ENCODE peak calls at places on chromosomes 13 and 19, in four cellular contexts. E, C, S and N are unnamed samples.

GRCh38 chr19:16273005-16273404 is 51.6 kb upstream of the KLF2 start:
- DNase-seq in E (no peak), C (no peak), S (no peak), N (no peak)

GRCh38 chr13:50608357-50608756 is 235.1 kb downstream of the DLEU7 start:
- DNase-seq in E (no peak), C (no peak), S (no peak), N (no peak)

GRCh38 chr19:45693168-45693788 is 812 bp downstream of the QPCTL start:
- DNase-seq in E (peak; percentile 85), C (peak; percentile 57), S (no peak), N (peak; percentile 83)

GRCh38 chr19:14081797-14082674 is 3.5 kb downstream of the C19orf67 start:
- DNase-seq in E (no peak), C (peak; percentile 27), S (no peak), N (no peak)

GRCh38 chr19:14349426-14349825 is 31.8 kb upstream of the ADGRE5 start:
- DNase-seq in E (no peak), C (no peak), S (no peak), N (no peak)

GRCh38 chr13:46775385-46776065 is 21.4 kb downstream of the ESD start:
- DNase-seq in E (peak; percentile 25), C (no peak), S (no peak), N (no peak)

GRCh38 chr13:77919351-77920294 is 992 bp upstream of the EDNRB start:
- DNase-seq in E (peak; percentile 75), C (peak; percentile 15), S (peak; percentile 36), N (peak; percentile 73)

GRCh38 chr13:76875256-76875655 is 10.9 kb downstream of the KCTD12 start:
- DNase-seq in E (no peak), C (no peak), S (no peak), N (no peak)

GRCh38 chr13:40446365-40446764 is 220.1 kb downstream of the FOXO1 start:
- DNase-seq in E (no peak), C (no peak), S (no peak), N (no peak)

GRCh38 chr19:17325881-17326594 is 8.6 kb downstream of the ANO8 start:
- DNase-seq in E (no peak), C (no peak), S (no peak), N (no peak)

GRCh38 chr13:110396913-110397379 is 89.9 kb downstream of the COL4A2 start:
- DNase-seq in E (no peak), C (peak; percentile 100), S (no peak), N (no peak)

GRCh38 chr19:38515906-38516305 is 82.4 kb downstream of the RYR1 start:
- DNase-seq in E (no peak), C (no peak), S (no peak), N (no peak)

GRCh38 chr13:65789815-65790214 is 1440.3 kb downstream of the PCDH9 start:
- DNase-seq in E (no peak), C (peak; percentile 59), S (no peak), N (no peak)

GRCh38 chr13:33017410-33017929 is 1.2 kb downstream of the KL start:
- DNase-seq in E (peak; percentile 93), C (peak; percentile 6), S (no peak), N (peak; percentile 49)

GRCh38 chr13:97435297-97435682 is 1.3 kb downstream of the RAP2A start:
- DNase-seq in E (no peak), C (no peak), S (no peak), N (no peak)

GRCh38 chr13:41954226-41954625 is 6.7 kb downstream of the VWA8 start:
- DNase-seq in E (no peak), C (no peak), S (no peak), N (no peak)

GRCh38 chr19:20926796-20927195 is 3.7 kb downstream of the ZNF85 start:
- DNase-seq in E (peak; percentile 23), C (no peak), S (no peak), N (no peak)

GRCh38 chr19:14558370-14559066 is 13.3 kb downstream of the NDUFB7 start:
- DNase-seq in E (no peak), C (no peak), S (no peak), N (no peak)

GRCh38 chr19:51595190-51595589 is 24.1 kb downstream of the ZNF175 start:
- DNase-seq in E (no peak), C (no peak), S (no peak), N (no peak)

GRCh38 chr13:34019870-34020269 is 201.9 kb downstream of the RFC3 start:
- DNase-seq in E (peak; percentile 36), C (no peak), S (no peak), N (no peak)

GRCh38 chr13:77207943-77208342 is 119.0 kb downstream of the MYCBP2 start:
- DNase-seq in E (no peak), C (peak; percentile 96), S (no peak), N (no peak)

GRCh38 chr19:39435499-39436349 is at the start of gene RPS16:
- DNase-seq in E (peak; percentile 98), C (peak; percentile 96), S (peak; percentile 95), N (peak; percentile 98)

GRCh38 chr13:48492123-48493075 is 40.5 kb downstream of the RCBTB2 start:
- DNase-seq in E (no peak), C (peak; percentile 18), S (no peak), N (no peak)

GRCh38 chr13:23695711-23696512 is 125.7 kb downstream of the TNFRSF19 start:
- DNase-seq in E (no peak), C (no peak), S (no peak), N (peak; percentile 59)

GRCh38 chr19:40831502-40832430 is 18.5 kb downstream of the CYP2A6 start:
- DNase-seq in E (no peak), C (peak; percentile 97), S (no peak), N (no peak)

GRCh38 chr13:20424559-20424852 is 101.2 kb downstream of the CRYL1 start:
- DNase-seq in E (no peak), C (no peak), S (no peak), N (no peak)

GRCh38 chr19:29831041-29831548 is 19.3 kb downstream of the CCNE1 start:
- DNase-seq in E (no peak), C (no peak), S (no peak), N (no peak)

GRCh38 chr13:28413999-28414398 is 80.9 kb downstream of the FLT1 start:
- DNase-seq in E (no peak), C (no peak), S (no peak), N (no peak)

DNA sequence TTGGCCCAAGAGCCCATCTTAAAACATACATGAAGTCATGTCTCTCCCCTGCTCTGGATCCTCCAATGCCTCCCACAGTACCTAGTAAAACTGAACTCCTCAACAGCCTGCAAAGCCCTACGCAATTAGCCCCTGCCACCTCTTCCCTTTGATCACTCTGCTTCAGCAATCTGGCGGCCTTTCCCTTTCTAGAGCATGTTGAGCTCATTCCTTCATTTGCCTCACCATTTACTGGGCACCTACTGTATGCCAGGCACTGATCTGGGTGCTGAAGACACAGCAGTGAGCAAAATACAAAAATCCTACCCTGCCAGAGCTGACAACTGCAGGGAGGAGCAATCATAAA is 2.9 kb downstream of the KEAP1 start:
- DNase-seq in E (no peak), C (no peak), S (no peak), N (no peak)
- H3K18ac ChIP-seq in E (no peak overlapping the region), C (no peak overlapping the region), S (peak overlapping the region; percentile 68), N (no peak overlapping the region)

DNA sequence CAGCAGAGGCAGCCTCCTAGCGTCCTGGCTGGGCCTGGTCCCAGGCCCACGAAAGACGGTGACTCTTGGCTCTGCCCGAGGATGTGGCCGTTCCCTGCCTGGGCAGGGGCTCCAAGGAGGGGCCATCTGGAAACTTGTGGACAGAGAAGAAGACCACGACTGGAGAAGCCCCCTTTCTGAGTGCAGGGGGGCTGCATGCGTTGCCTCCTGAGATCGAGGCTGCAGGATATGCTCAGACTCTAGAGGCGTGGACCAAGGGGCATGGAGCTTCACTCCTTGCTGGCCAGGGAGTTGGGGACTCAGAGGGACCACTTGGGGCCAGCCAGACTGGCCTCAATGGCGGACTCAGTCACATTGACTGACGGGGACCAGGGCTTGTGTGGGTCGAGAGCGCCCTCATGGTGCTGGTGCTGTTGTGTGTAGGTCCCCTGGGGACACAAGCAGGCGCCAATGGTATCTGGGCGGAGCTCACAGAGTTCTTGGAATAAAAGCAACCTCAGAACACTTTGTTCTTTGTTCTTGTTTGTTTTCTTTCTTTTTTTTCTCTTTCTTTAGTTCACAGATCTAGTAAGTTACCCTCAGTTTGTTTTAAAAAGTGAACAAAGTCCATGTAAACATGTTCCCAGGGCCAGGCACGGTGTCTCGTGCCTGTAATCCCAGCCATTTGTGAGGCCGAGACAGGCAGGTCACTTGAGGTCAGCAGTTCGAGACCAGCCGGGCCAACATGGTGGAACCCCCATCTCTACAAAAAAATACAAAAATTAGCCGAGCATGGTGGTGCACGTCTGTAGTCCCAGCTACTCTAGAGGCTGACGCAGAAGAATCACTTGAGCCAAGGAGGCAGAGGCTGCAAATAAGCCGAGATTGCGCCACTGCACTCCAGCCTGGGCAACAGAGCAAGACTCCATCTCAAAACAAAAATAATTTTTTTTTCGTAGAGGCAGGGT is 10.2 kb downstream of the ANGPTL4 start:
- DNase-seq in E (no peak), C (no peak), S (no peak), N (no peak)
- H4K5ac ChIP-seq in E (no peak overlapping the region), C (no peak overlapping the region), S (no peak overlapping the region), N (no peak overlapping the region)

GRCh38 chr13:30395192-30396158 is 26.8 kb upstream of the UBE2L5 start:
- DNase-seq in E (peak; percentile 82), C (peak; percentile 93), S (no peak), N (peak; percentile 76)

GRCh38 chr13:30396434-30397075 is 25.7 kb upstream of the UBE2L5 start:
- DNase-seq in E (peak; percentile 49), C (peak; percentile 19), S (no peak), N (no peak)

GRCh38 chr13:30400376-30400775 is 21.9 kb upstream of the UBE2L5 start:
- DNase-seq in E (no peak), C (no peak), S (no peak), N (no peak)

GRCh38 chr13:30401347-30401746 is 20.9 kb upstream of the UBE2L5 start:
- DNase-seq in E (peak; percentile 14), C (no peak), S (no peak), N (no peak)

GRCh38 chr13:30398601-30399072 is 23.7 kb upstream of the UBE2L5 start:
- DNase-seq in E (no peak), C (peak; percentile 21), S (no peak), N (no peak)
- H3K18ac ChIP-seq in E (no peak overlapping the region), C (no peak overlapping the region), S (no peak overlapping the region), N (no peak overlapping the region)

GRCh38 chr19:33699754-33700407 is 78.1 kb downstream of the CHST8 start:
- DNase-seq in E (no peak), C (no peak), S (no peak), N (no peak)
- H4K5ac ChIP-seq in E (no peak overlapping the region), C (no peak overlapping the region), S (no peak overlapping the region), N (no peak overlapping the region)

DNA sequence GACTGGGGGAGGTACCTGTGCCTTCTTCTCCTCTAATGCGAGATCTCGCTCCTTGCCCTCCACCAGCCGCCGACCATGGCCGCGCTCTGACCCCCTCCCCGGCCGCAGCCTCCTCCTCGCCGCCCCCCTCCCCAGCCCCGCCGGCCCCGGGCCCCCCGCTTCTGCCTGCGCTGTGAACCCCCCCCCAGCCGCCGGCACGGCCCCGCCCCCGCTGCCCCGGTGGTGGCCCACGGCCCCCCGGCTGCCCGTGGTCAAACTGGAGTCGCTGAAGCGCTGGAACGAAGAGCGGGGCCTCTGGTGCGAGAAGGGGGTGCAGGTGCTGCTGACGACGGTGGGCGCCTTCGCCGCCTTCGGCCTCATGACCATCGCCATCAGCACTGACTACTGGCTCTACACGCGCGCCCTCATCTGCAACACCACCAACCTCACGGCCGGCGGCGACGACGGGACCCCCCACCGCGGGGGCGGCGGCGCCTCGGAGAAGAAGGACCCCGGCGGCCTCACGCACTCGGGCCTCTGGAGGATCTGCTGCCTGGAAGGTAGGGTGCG is at the start of gene CACNG8:
- DNase-seq in E (no peak), C (no peak), S (no peak), N (no peak)
- H3K18ac ChIP-seq in E (no peak within 1 kb of the TSS), C (no peak within 1 kb of the TSS), S (peak within 1 kb of the TSS; percentile 19), N (peak within 1 kb of the TSS; percentile 17)

GRCh38 chr19:1393841-1394240 is 7.5 kb downstream of the GAMT start:
- DNase-seq in E (no peak), C (no peak), S (no peak), N (no peak)
- H4K5ac ChIP-seq in E (no peak overlapping the region), C (no peak overlapping the region), S (no peak overlapping the region), N (no peak overlapping the region)

GRCh38 chr19:55490478-55491436 is 2.5 kb downstream of the SSC5D start:
- DNase-seq in E (no peak), C (no peak), S (no peak), N (no peak)
- H3K18ac ChIP-seq in E (no peak overlapping the region), C (no peak overlapping the region), S (no peak overlapping the region), N (no peak overlapping the region)